ENCODE peak calls at places on chromosomes 3 and 15, in four cellular contexts. One of them, this sample, is unnamed. For H3K27me3 and H3K4me1, the result is how much of the 10 kb centered on the place peaks cover.

GRCh38 chr3:66933233-66933632 is 64.9 kb upstream of the KBTBD8 start:
- DNase-seq in stomach: no peak
- DNase-seq in right cardiac atrium: no peak
- DNase-seq in body of pancreas: no peak
- DNase-seq in this sample: no peak

GRCh38 chr3:115784739-115785571 is 161.6 kb downstream of the GAP43 start:
- DNase-seq in right cardiac atrium: no peak
- DNase-seq in body of pancreas: no peak
- DNase-seq in stomach: no peak
- DNase-seq in this sample: no peak

GRCh38 chr3:29267231-29267630 is 13.6 kb upstream of the RBMS3 start:
- DNase-seq in body of pancreas: no peak
- DNase-seq in stomach: no peak
- DNase-seq in right cardiac atrium: no peak
- DNase-seq in this sample: no peak

GRCh38 chr3:127674793-127675189 is 2.0 kb downstream of the ABTB1 start:
- DNase-seq in body of pancreas: no peak
- DNase-seq in right cardiac atrium: peak
- DNase-seq in stomach: peak
- DNase-seq in this sample: no peak

GRCh38 chr3:37862712-37863551 is 1.3 kb downstream of the CTDSPL start:
- DNase-seq in stomach: no peak
- DNase-seq in body of pancreas: no peak
- DNase-seq in right cardiac atrium: peak
- DNase-seq in this sample: peak

GRCh38 chr3:12155833-12156232 is 2.9 kb downstream of the TIMP4 start:
- DNase-seq in body of pancreas: no peak
- DNase-seq in right cardiac atrium: no peak
- DNase-seq in stomach: no peak
- DNase-seq in this sample: peak

GRCh38 chr15:75235051-75235673 is 23.0 kb upstream of the GOLGA6C start:
- DNase-seq in right cardiac atrium: no peak
- DNase-seq in stomach: no peak
- DNase-seq in body of pancreas: no peak
- DNase-seq in this sample: no peak

GRCh38 chr3:33645060-33645841 is 72.8 kb downstream of the CLASP2 start:
- DNase-seq in right cardiac atrium: no peak
- DNase-seq in body of pancreas: peak
- DNase-seq in stomach: no peak
- DNase-seq in this sample: peak

GRCh38 chr3:151100076-151100475 is 14.6 kb downstream of the MED12L start:
- DNase-seq in right cardiac atrium: no peak
- DNase-seq in stomach: no peak
- DNase-seq in body of pancreas: no peak
- DNase-seq in this sample: no peak

GRCh38 chr15:76163429-76164020 is 103.7 kb downstream of the TMEM266 start:
- DNase-seq in right cardiac atrium: peak
- DNase-seq in body of pancreas: peak
- DNase-seq in stomach: peak
- DNase-seq in this sample: peak

GRCh38 chr15:53611145-53611920 is 148.1 kb downstream of the WDR72 start:
- DNase-seq in stomach: no peak
- DNase-seq in right cardiac atrium: no peak
- DNase-seq in body of pancreas: no peak
- DNase-seq in this sample: no peak

GRCh38 chr15:31150732-31151212 is 49.2 kb upstream of the TRPM1 start:
- DNase-seq in right cardiac atrium: no peak
- DNase-seq in stomach: no peak
- DNase-seq in body of pancreas: no peak
- DNase-seq in this sample: no peak

GRCh38 chr3:169246158-169246557 is 417.4 kb downstream of the MECOM start:
- DNase-seq in right cardiac atrium: no peak
- DNase-seq in body of pancreas: no peak
- DNase-seq in stomach: no peak
- DNase-seq in this sample: no peak

GRCh38 chr3:169243579-169243978 is 419.9 kb downstream of the MECOM start:
- DNase-seq in body of pancreas: no peak
- DNase-seq in right cardiac atrium: no peak
- DNase-seq in stomach: no peak
- DNase-seq in this sample: no peak

GRCh38 chr3:169243122-169243521 is 420.4 kb downstream of the MECOM start:
- DNase-seq in body of pancreas: no peak
- DNase-seq in right cardiac atrium: no peak
- DNase-seq in stomach: no peak
- DNase-seq in this sample: peak

GRCh38 chr3:169244119-169244864 is 419.2 kb downstream of the MECOM start:
- DNase-seq in body of pancreas: no peak
- DNase-seq in stomach: no peak
- DNase-seq in right cardiac atrium: no peak
- DNase-seq in this sample: no peak

GRCh38 chr3:169245631-169246030 is 417.9 kb downstream of the MECOM start:
- DNase-seq in body of pancreas: no peak
- DNase-seq in right cardiac atrium: no peak
- DNase-seq in stomach: no peak
- DNase-seq in this sample: no peak
- H3K27me3 ChIP-seq in body of pancreas: under half
- H3K27me3 ChIP-seq in right cardiac atrium: under half
- H3K27me3 ChIP-seq in stomach: under half
- H3K27me3 ChIP-seq in this sample: under half

GRCh38 chr3:43296565-43296964 is 10.2 kb downstream of the SNRK start:
- DNase-seq in stomach: no peak
- DNase-seq in body of pancreas: no peak
- DNase-seq in right cardiac atrium: peak
- DNase-seq in this sample: peak
- H3K4me1 ChIP-seq in stomach: half or more
- H3K4me1 ChIP-seq in body of pancreas: half or more
- H3K4me1 ChIP-seq in right cardiac atrium: under half
- H3K4me1 ChIP-seq in this sample: under half

GRCh38 chr15:90960316-90961091 is 5.8 kb downstream of the RCCD1 start:
- DNase-seq in stomach: no peak
- DNase-seq in right cardiac atrium: peak
- DNase-seq in body of pancreas: no peak
- DNase-seq in this sample: no peak

GRCh38 chr15:90959028-90959595 is 4.4 kb downstream of the RCCD1 start:
- DNase-seq in stomach: no peak
- DNase-seq in right cardiac atrium: no peak
- DNase-seq in body of pancreas: no peak
- DNase-seq in this sample: no peak

GRCh38 chr15:90957791-90958190 is 3.1 kb downstream of the RCCD1 start:
- DNase-seq in right cardiac atrium: no peak
- DNase-seq in body of pancreas: no peak
- DNase-seq in stomach: no peak
- DNase-seq in this sample: no peak

GRCh38 chr15:90962021-90962420 is 7.3 kb downstream of the RCCD1 start:
- DNase-seq in body of pancreas: no peak
- DNase-seq in right cardiac atrium: no peak
- DNase-seq in stomach: no peak
- DNase-seq in this sample: no peak

GRCh38 chr15:90959894-90960293 is 5.2 kb downstream of the RCCD1 start:
- DNase-seq in body of pancreas: peak
- DNase-seq in right cardiac atrium: peak
- DNase-seq in stomach: no peak
- DNase-seq in this sample: no peak
- H3K27me3 ChIP-seq in body of pancreas: under half
- H3K27me3 ChIP-seq in right cardiac atrium: under half
- H3K27me3 ChIP-seq in stomach: under half
- H3K27me3 ChIP-seq in this sample: under half

GRCh38 chr3:51683566-51683965 is 12.5 kb downstream of the TEX264 start:
- DNase-seq in right cardiac atrium: no peak
- DNase-seq in stomach: no peak
- DNase-seq in body of pancreas: no peak
- DNase-seq in this sample: no peak
- H3K4me1 ChIP-seq in right cardiac atrium: under half
- H3K4me1 ChIP-seq in stomach: half or more
- H3K4me1 ChIP-seq in body of pancreas: under half
- H3K4me1 ChIP-seq in this sample: half or more

GRCh38 chr15:58053236-58054153 is 12.0 kb downstream of the ALDH1A2 start:
- DNase-seq in body of pancreas: no peak
- DNase-seq in right cardiac atrium: no peak
- DNase-seq in stomach: no peak
- DNase-seq in this sample: no peak
- H3K27me3 ChIP-seq in body of pancreas: under half
- H3K27me3 ChIP-seq in right cardiac atrium: under half
- H3K27me3 ChIP-seq in stomach: under half
- H3K27me3 ChIP-seq in this sample: under half

DNA sequence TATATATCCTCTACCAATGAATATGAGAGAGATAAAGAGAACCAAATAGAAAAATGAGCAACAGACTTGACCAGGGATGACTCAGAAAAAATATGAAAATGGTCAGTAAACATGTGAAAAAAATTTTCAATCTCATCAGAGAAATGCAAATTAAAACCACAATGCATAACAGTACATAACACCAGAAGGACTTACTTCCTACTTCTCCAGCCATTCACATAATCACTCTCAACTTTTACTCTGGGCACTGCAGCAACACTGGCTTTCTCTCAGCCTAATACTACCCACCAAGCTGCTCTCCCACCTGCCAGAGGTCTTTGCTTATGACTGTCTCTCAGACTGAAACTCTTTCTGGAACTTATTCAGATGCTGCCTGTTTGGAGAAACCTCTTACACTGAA is 49.4 kb downstream of the DPH6 start:
- DNase-seq in right cardiac atrium: no peak
- DNase-seq in stomach: no peak
- DNase-seq in body of pancreas: no peak
- DNase-seq in this sample: no peak
- H3K4me1 ChIP-seq in right cardiac atrium: under half
- H3K4me1 ChIP-seq in stomach: under half
- H3K4me1 ChIP-seq in body of pancreas: under half
- H3K4me1 ChIP-seq in this sample: under half

DNA sequence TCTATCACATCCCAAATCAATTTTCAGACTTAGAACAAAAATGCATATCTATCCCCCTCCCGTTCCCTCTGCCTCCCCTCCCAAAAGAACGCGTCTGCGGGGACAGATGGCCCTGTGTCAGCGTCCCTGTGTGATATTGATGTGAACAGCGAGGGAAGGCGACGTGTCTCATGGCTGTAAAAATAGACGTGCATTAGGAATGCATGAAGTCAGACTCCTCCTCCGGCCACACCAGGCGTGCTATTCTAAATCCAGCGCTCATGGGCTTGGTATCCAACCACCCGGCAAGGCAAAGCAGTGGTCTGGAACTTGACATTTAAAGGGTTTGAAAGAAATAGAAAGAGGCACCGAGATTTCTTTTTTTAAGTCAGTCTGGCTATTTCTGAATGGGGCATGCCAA is 96.2 kb downstream of the RPLP1 start:
- DNase-seq in right cardiac atrium: peak
- DNase-seq in body of pancreas: no peak
- DNase-seq in stomach: no peak
- DNase-seq in this sample: no peak
- H3K27me3 ChIP-seq in right cardiac atrium: under half
- H3K27me3 ChIP-seq in body of pancreas: under half
- H3K27me3 ChIP-seq in stomach: under half
- H3K27me3 ChIP-seq in this sample: half or more

GRCh38 chr3:193225726-193226125 is 15.3 kb upstream of the PLAAT1 start:
- DNase-seq in body of pancreas: no peak
- DNase-seq in right cardiac atrium: no peak
- DNase-seq in stomach: no peak
- DNase-seq in this sample: no peak
- H3K4me1 ChIP-seq in body of pancreas: under half
- H3K4me1 ChIP-seq in right cardiac atrium: under half
- H3K4me1 ChIP-seq in stomach: under half
- H3K4me1 ChIP-seq in this sample: under half

This sample was measured in cardiac muscle cell.